ENCODE peak calls at places on chromosomes 16 and 17, in four cellular contexts. F is left lung; M is transverse colon; W is CD8-positive, alpha-beta T cell. N is an unnamed sample.

GRCh38 chr16:86819523-86819887 is 241.2 kb downstream of the FOXL1 start:
- DNase-seq in M (no peak), F (no peak), W (no peak), N (no peak)

GRCh38 chr16:31393056-31393455 is at the start of gene ITGAD:
- DNase-seq in M (no peak), F (no peak), W (no peak), N (no peak)

GRCh38 chr17:50394711-50395110 is 2.6 kb downstream of the LRRC59 start:
- DNase-seq in M (no peak), F (no peak), W (no peak), N (no peak)

GRCh38 chr16:79253100-79253631 is 347.4 kb downstream of the MAF start:
- DNase-seq in M (peak; percentile 19), F (no peak), W (no peak), N (peak; percentile 33)

GRCh38 chr16:11205065-11205699 is 50.8 kb downstream of the SOCS1 start:
- DNase-seq in W (no peak), M (no peak), F (no peak), N (no peak)

GRCh38 chr16:75095204-75095621 is 21.4 kb downstream of the LDHD start:
- DNase-seq in W (no peak), M (no peak), F (no peak), N (no peak)

GRCh38 chr16:85182774-85183173 is 70.5 kb upstream of the CIBAR2 start:
- DNase-seq in F (no peak), W (no peak), M (no peak), N (no peak)

GRCh38 chr17:62907961-62908360 is 58.1 kb upstream of the TANC2 start:
- DNase-seq in M (no peak), F (no peak), W (no peak), N (no peak)

GRCh38 chr17:69961488-69962145 is 113.4 kb upstream of the KCNJ16 start:
- DNase-seq in W (no peak), M (peak; percentile 8), F (no peak), N (no peak)

GRCh38 chr17:67376509-67376891 is 581 bp upstream of the PITPNC1 start:
- DNase-seq in M (peak; percentile 21), F (no peak), W (no peak), N (no peak)

GRCh38 chr17:48373130-48373844 is 56.7 kb downstream of the SKAP1 start:
- DNase-seq in W (no peak), F (no peak), M (no peak), N (no peak)
- H3K27me3 ChIP-seq in W (no peaks in the 10 kb centered on the region), F (peaks cover 75% of the 10 kb centered on the region), M (peaks cover 13% of the 10 kb centered on the region), N (no peaks in the 10 kb centered on the region)

GRCh38 chr16:22174642-22175041 is 12.3 kb downstream of the SDR42E2 start:
- DNase-seq in F (no peak), M (no peak), W (no peak), N (no peak)

GRCh38 chr16:22171953-22172352 is 9.6 kb downstream of the SDR42E2 start:
- DNase-seq in F (no peak), W (no peak), M (no peak), N (no peak)
- H3K27ac ChIP-seq in F (no peak overlapping the region), W (no peak overlapping the region), M (no peak overlapping the region), N (no peak overlapping the region)

DNA sequence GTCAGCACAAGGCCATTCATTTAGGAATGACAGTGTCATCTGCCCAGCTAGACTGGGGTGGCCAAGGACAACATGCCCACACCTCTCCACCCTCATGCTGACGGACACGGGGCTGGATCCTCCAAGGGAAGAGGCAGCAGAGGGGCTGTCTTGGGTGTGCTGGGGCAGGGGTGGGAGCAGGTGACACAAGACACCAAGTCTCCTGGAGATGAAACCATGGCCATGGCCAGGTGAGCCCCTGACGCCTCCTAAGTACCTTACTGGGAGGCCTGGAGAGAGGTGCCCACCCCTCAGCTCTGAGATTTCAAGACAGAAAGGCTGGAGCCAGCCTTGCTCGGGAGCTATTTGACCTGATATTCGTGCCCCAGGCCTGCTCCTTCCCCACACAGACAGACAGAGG is 9.0 kb upstream of the RASD1 start:
- DNase-seq in W (no peak), M (no peak), F (no peak), N (no peak)
- H3K4me1 ChIP-seq in W (no peaks in the 10 kb centered on the region), M (peaks cover 12% of the 10 kb centered on the region), F (no peaks in the 10 kb centered on the region), N (no peaks in the 10 kb centered on the region)

GRCh38 chr17:9571201-9571600 is 4.4 kb downstream of the STX8 start:
- DNase-seq in M (no peak), F (no peak), W (no peak), N (no peak)
- H3K27me3 ChIP-seq in M (no peaks in the 10 kb centered on the region), F (no peaks in the 10 kb centered on the region), W (no peaks in the 10 kb centered on the region), N (no peaks in the 10 kb centered on the region)